ENCODE peak calls at places on chromosomes 4 and X, in seven cellular contexts. I, T, D, W, C, Q and M are unnamed samples.

GRCh38 chr4:110622841-110623709 is at the start of gene PITX2:
- DNase-seq in W (peak; percentile 92), I (peak; percentile 89), C (no peak), Q (no peak), D (peak; percentile 89), T (peak; percentile 34), M (peak; percentile 99)

GRCh38 chr4:8502836-8503585 is 62.4 kb downstream of the TRMT44 start:
- DNase-seq in W (no peak), T (no peak), D (no peak), C (no peak), I (no peak), Q (no peak), M (no peak)

GRCh38 chr4:108355523-108356208 is 186.9 kb upstream of the LEF1 start:
- DNase-seq in W (no peak), Q (peak; percentile 85), T (no peak), I (no peak), D (peak; percentile 69), C (no peak), M (no peak)

GRCh38 chr4:8238061-8238511 is 31.5 kb upstream of the HTRA3 start:
- DNase-seq in I (peak; percentile 64), D (no peak), W (no peak), C (no peak), T (no peak), Q (peak; percentile 92), M (no peak)

GRCh38 chr4:118396881-118397666 is 44.3 kb upstream of the PRSS12 start:
- DNase-seq in D (no peak), T (no peak), C (no peak), I (no peak), W (no peak), Q (no peak), M (peak; percentile 12)

GRCh38 chr4:67566335-67566734 is 7.8 kb downstream of the STAP1 start:
- DNase-seq in D (no peak), I (no peak), Q (no peak), W (no peak), T (peak; percentile 9), C (no peak), M (no peak)

GRCh38 chrX:19698125-19698524 is 182.8 kb upstream of the MAP3K15 start:
- DNase-seq in I (no peak), Q (no peak), T (peak; percentile 77), C (peak; percentile 70), W (no peak), D (no peak), M (no peak)

GRCh38 chrX:17521871-17522693 is 147.1 kb downstream of the NHS start:
- DNase-seq in C (peak; percentile 69), Q (no peak), I (no peak), T (peak; percentile 50), W (peak; percentile 16), D (peak; percentile 62), M (peak; percentile 67)

GRCh38 chr4:5139141-5139540 is 87.9 kb downstream of the STK32B start:
- DNase-seq in I (no peak), C (no peak), T (no peak), D (no peak), Q (no peak), W (no peak), M (no peak)

GRCh38 chr4:122104184-122104583 is 47.9 kb upstream of the BLTP1 start:
- DNase-seq in C (no peak), Q (no peak), I (no peak), D (no peak), W (no peak), T (no peak), M (no peak)

GRCh38 chr4:140188975-140189374 is 35.0 kb upstream of the MAML3 start:
- DNase-seq in C (peak; percentile 23), W (no peak), T (peak; percentile 66), I (no peak), Q (no peak), D (no peak), M (no peak)

GRCh38 chr4:17968721-17969120 is 52.8 kb downstream of the LCORL start:
- DNase-seq in Q (no peak), D (no peak), T (no peak), I (no peak), W (no peak), C (no peak), M (no peak)

GRCh38 chr4:6013564-6013963 is 4.7 kb downstream of the C4orf50 start:
- DNase-seq in W (no peak), Q (no peak), T (no peak), D (no peak), C (no peak), I (no peak), M (no peak)

DNA sequence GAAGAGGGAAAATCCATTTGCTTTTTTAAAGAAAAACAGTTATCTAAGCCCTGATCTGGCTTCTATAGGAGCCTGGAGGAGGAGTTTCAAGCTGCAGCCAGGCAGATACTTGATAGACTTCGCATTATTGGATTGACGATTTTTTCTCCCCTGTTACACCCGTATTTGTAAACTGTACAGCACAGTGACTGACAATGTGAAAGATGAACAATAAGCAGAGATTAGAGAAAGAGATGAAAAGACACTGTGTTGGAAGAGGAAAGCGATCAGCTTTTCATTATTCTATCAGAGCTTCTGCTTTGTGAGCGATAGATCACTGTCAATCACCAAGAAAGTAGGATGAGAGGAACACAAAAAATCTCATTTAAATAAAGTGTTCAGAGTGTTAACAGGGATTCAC is 639.2 kb downstream of the TLL1 start:
- DNase-seq in T (no peak), W (no peak), I (no peak), Q (no peak), D (no peak), C (no peak), M (no peak)
- H3K9me2 ChIP-seq in T (no peaks in the 10 kb centered on the region), W (no peaks in the 10 kb centered on the region), I (no peaks in the 10 kb centered on the region), Q (no peaks in the 10 kb centered on the region), D (peaks cover 2% of the 10 kb centered on the region), C (no peaks in the 10 kb centered on the region), M (peaks cover 4% of the 10 kb centered on the region)

GRCh38 chrX:10040961-10041360 is 73.8 kb downstream of the CLDN34 start:
- DNase-seq in I (no peak), D (no peak), W (no peak), C (no peak), T (no peak), Q (no peak), M (no peak)

GRCh38 chrX:10043386-10043785 is 76.2 kb downstream of the CLDN34 start:
- DNase-seq in T (no peak), Q (no peak), D (no peak), I (no peak), W (no peak), C (no peak), M (no peak)

GRCh38 chrX:10042055-10042454 is 74.9 kb downstream of the CLDN34 start:
- DNase-seq in C (no peak), T (no peak), I (no peak), W (no peak), Q (no peak), D (no peak), M (no peak)

GRCh38 chrX:10039821-10040793 is 72.9 kb downstream of the CLDN34 start:
- DNase-seq in T (peak; percentile 34), Q (no peak), C (peak; percentile 55), I (no peak), W (no peak), D (no peak), M (no peak)

GRCh38 chrX:10041383-10041782 is 74.2 kb downstream of the CLDN34 start:
- DNase-seq in Q (no peak), T (peak; percentile 36), D (no peak), C (no peak), I (no peak), W (no peak), M (peak; percentile 72)
- H3K9me2 ChIP-seq in Q (no peaks in the 10 kb centered on the region), T (no peaks in the 10 kb centered on the region), D (no peaks in the 10 kb centered on the region), C (no peaks in the 10 kb centered on the region), I (no peaks in the 10 kb centered on the region), W (no peaks in the 10 kb centered on the region), M (no peaks in the 10 kb centered on the region)

DNA sequence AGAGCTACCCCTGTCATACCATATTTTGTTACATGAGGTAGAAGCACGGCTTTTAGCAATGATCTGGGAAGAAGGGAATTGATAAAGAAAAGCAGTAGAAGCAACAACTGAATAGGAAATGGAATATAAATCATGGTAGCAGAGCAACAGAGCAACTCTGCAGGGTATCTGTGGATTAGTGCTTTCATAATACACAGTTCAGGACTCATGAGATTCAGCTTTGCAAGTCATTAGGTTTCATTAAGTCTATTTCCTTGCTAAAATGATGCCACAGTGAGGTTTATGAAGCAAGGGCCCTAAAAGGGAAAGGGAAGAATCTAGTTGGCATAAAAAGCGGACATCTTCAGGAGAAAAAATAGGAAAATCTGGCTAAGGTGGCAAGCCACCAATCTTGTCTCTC is 45.6 kb upstream of the GRPR start:
- DNase-seq in D (no peak), I (no peak), T (no peak), C (no peak), Q (no peak), W (no peak), M (no peak)
- H3K9me2 ChIP-seq in D (no peaks in the 10 kb centered on the region), I (no peaks in the 10 kb centered on the region), T (no peaks in the 10 kb centered on the region), C (no peaks in the 10 kb centered on the region), Q (no peaks in the 10 kb centered on the region), W (no peaks in the 10 kb centered on the region), M (no peaks in the 10 kb centered on the region)

DNA sequence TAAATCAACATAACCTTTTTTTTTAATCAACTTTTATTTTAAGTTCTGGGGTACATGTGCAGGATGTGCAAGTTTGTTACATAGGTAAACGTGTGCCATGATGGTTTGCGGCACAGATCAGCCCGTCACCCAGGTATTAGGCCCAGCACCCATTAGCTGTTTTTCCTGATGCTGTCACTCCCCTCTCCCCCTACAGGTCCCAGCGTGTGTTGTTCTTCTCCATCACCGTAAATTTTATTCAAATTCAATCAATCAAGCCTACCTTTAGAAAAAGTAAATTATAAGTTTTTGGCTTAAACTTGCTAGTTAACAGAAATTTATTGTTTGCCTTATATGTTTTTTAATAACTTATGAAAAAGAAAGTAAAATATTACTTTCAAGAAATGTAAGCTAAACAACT is 25.9 kb downstream of the TIGD2 start:
- DNase-seq in C (no peak), T (no peak), I (no peak), Q (no peak), D (no peak), W (no peak), M (peak; percentile 22)
- H3K9me2 ChIP-seq in C (no peaks in the 10 kb centered on the region), T (no peaks in the 10 kb centered on the region), I (no peaks in the 10 kb centered on the region), Q (no peaks in the 10 kb centered on the region), D (no peaks in the 10 kb centered on the region), W (no peaks in the 10 kb centered on the region), M (no peaks in the 10 kb centered on the region)

GRCh38 chrX:150225756-150226155 is 137.4 kb upstream of the MAMLD1 start:
- DNase-seq in C (no peak), D (no peak), I (no peak), W (no peak), T (no peak), Q (no peak), M (peak; percentile 38)

GRCh38 chrX:150227873-150228272 is 135.2 kb upstream of the MAMLD1 start:
- DNase-seq in W (no peak), I (no peak), T (no peak), C (no peak), D (no peak), Q (no peak), M (no peak)

GRCh38 chrX:150227321-150227860 is 135.7 kb upstream of the MAMLD1 start:
- DNase-seq in C (no peak), W (no peak), T (no peak), Q (no peak), D (no peak), I (no peak), M (no peak)

GRCh38 chrX:150225266-150225665 is 137.9 kb upstream of the MAMLD1 start:
- DNase-seq in I (no peak), T (no peak), C (no peak), W (no peak), Q (no peak), D (no peak), M (no peak)

GRCh38 chrX:150226223-150226965 is 136.7 kb upstream of the MAMLD1 start:
- DNase-seq in T (no peak), C (no peak), D (no peak), I (no peak), Q (no peak), W (no peak), M (peak; percentile 2)
- H3K9me2 ChIP-seq in T (no peaks in the 10 kb centered on the region), C (no peaks in the 10 kb centered on the region), D (no peaks in the 10 kb centered on the region), I (no peaks in the 10 kb centered on the region), Q (no peaks in the 10 kb centered on the region), W (no peaks in the 10 kb centered on the region), M (no peaks in the 10 kb centered on the region)